ENCODE peak calls at places on chromosomes 7 and 10, in ten cellular contexts. I is lower lobe of right lung, N is osteocyte, S is AG04449, Z is psoas muscle, U is choroid plexus epithelial cell, P is cardiac fibroblast, A is coronary artery, M is chondrocyte, E is AG04450. J is an unnamed sample.

GRCh38 chr10:70847666-70848360 is 32.1 kb downstream of the SGPL1 start:
- DNase-seq in I (no peak), N (no peak), S (no peak), Z (no peak), U (no peak), P (no peak), A (no peak), M (no peak), E (no peak), J (no peak)

GRCh38 chr10:963186-963585 is 25.0 kb upstream of the GTPBP4 start:
- DNase-seq in I (no peak), N (no peak), S (no peak), Z (no peak), U (no peak), P (no peak), A (no peak), M (no peak), E (no peak), J (no peak)

GRCh38 chr7:13099197-13099795 is 411.9 kb downstream of the ARL4A start:
- DNase-seq in I (no peak), N (no peak), S (no peak), Z (no peak), U (no peak), P (no peak), A (no peak), M (no peak), E (no peak), J (no peak)

GRCh38 chr10:71228875-71229720 is 16.7 kb downstream of the UNC5B start:
- DNase-seq in I (peak), N (no peak), S (no peak), Z (no peak), U (no peak), P (no peak), A (no peak), M (peak), E (no peak), J (no peak)

GRCh38 chr10:61939575-61940301 is 38.2 kb downstream of the ARID5B start:
- DNase-seq in I (no peak), N (no peak), S (peak), Z (no peak), U (peak), P (peak), A (no peak), M (no peak), E (no peak), J (no peak)

GRCh38 chr7:130486114-130486962 is 5.5 kb upstream of the MEST start:
- DNase-seq in I (peak), N (no peak), S (no peak), Z (peak), U (peak), P (no peak), A (no peak), M (no peak), E (no peak), J (no peak)

GRCh38 chr7:90717286-90718060 is 121.4 kb downstream of the CDK14 start:
- DNase-seq in I (no peak), N (no peak), S (no peak), Z (no peak), U (peak), P (peak), A (no peak), M (no peak), E (no peak), J (no peak)

GRCh38 chr10:77738496-77739158 is 101.0 kb upstream of the KCNMA1 start:
- DNase-seq in I (no peak), N (no peak), S (no peak), Z (no peak), U (no peak), P (no peak), A (no peak), M (no peak), E (no peak), J (no peak)

GRCh38 chr7:149325248-149325647 is 63.3 kb downstream of the ZNF783 start:
- DNase-seq in I (no peak), N (no peak), S (no peak), Z (no peak), U (no peak), P (no peak), A (no peak), M (no peak), E (no peak), J (no peak)

GRCh38 chr7:135855836-135856235 is 107.2 kb upstream of the FAM180A start:
- DNase-seq in I (no peak), N (peak), S (no peak), Z (no peak), U (no peak), P (peak), A (no peak), M (no peak), E (no peak), J (no peak)

GRCh38 chr7:99679400-99680191 is at the start of gene CYP3A5:
- DNase-seq in I (no peak), N (no peak), S (no peak), Z (peak), U (no peak), P (no peak), A (no peak), M (no peak), E (no peak), J (no peak)

GRCh38 chr7:19111474-19112143 is 5.8 kb downstream of the TWIST1 start:
- DNase-seq in I (no peak), N (no peak), S (no peak), Z (no peak), U (peak), P (no peak), A (no peak), M (no peak), E (no peak), J (no peak)

GRCh38 chr7:116177009-116177408 is 33.3 kb upstream of the TES start:
- DNase-seq in I (no peak), N (no peak), S (peak), Z (no peak), U (peak), P (peak), A (no peak), M (no peak), E (peak), J (no peak)

GRCh38 chr10:70537398-70538194 is 59.0 kb downstream of the PALD1 start:
- DNase-seq in I (no peak), N (no peak), S (no peak), Z (no peak), U (no peak), P (no peak), A (no peak), M (no peak), E (no peak), J (no peak)

GRCh38 chr7:4527988-4528641 is 154.0 kb upstream of the FOXK1 start:
- DNase-seq in I (no peak), N (no peak), S (no peak), Z (no peak), U (no peak), P (no peak), A (no peak), M (no peak), E (no peak), J (no peak)

GRCh38 chr10:46028584-46029570 is 1.5 kb downstream of the NCOA4 start:
- DNase-seq in I (no peak), N (no peak), S (no peak), Z (no peak), U (peak), P (peak), A (no peak), M (no peak), E (peak), J (no peak)

GRCh38 chr7:90749774-90750173 is 153.7 kb downstream of the CDK14 start:
- DNase-seq in I (no peak), N (no peak), S (no peak), Z (no peak), U (peak), P (peak), A (no peak), M (no peak), E (no peak), J (no peak)

GRCh38 chr10:45015590-45015989 is 14.9 kb downstream of the ZNF22 start:
- DNase-seq in I (no peak), N (no peak), S (no peak), Z (no peak), U (no peak), P (no peak), A (no peak), M (no peak), E (no peak), J (no peak)

GRCh38 chr10:14478639-14479038 is 147.9 kb upstream of the FRMD4A start:
- DNase-seq in I (no peak), N (peak), S (peak), Z (peak), U (peak), P (peak), A (no peak), M (no peak), E (peak), J (no peak)

GRCh38 chr10:11437391-11438241 is 173.8 kb downstream of the USP6NL start:
- DNase-seq in I (no peak), N (peak), S (no peak), Z (no peak), U (no peak), P (no peak), A (peak), M (no peak), E (no peak), J (peak)

GRCh38 chr10:11435621-11436020 is 175.8 kb downstream of the USP6NL start:
- DNase-seq in I (no peak), N (no peak), S (no peak), Z (no peak), U (no peak), P (no peak), A (peak), M (no peak), E (no peak), J (peak)

GRCh38 chr10:11433657-11434056 is 177.8 kb downstream of the USP6NL start:
- DNase-seq in I (no peak), N (no peak), S (no peak), Z (no peak), U (no peak), P (no peak), A (no peak), M (no peak), E (no peak), J (peak)

GRCh38 chr10:11430421-11431275 is 180.8 kb downstream of the USP6NL start:
- DNase-seq in I (no peak), N (no peak), S (no peak), Z (no peak), U (no peak), P (no peak), A (no peak), M (no peak), E (no peak), J (no peak)

DNA sequence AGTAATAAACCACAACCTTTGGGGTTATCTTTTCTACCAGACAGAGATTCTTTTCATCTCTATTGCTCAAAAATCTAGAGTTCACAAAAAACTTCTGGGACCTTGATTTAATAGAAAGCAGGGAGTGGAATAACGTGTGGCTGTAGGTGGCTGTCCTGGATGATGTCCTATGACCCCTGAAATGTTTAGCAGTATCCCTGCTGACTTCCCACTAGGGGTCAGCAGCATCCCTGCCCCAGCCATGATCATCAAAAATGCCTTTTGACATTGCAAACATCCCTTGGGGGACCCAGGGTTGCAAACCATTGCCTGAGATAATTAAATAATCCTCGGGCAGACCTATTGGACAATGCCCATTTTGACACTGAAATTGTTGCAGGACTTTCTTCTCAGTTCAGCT is 177.1 kb downstream of the USP6NL start:
- DNase-seq in I (no peak), N (no peak), S (no peak), Z (no peak), U (no peak), P (no peak), A (no peak), M (no peak), E (no peak), J (no peak)
- TF ChIP-seq CTCF in I (peak), N (no peak), S (no peak), Z (no peak), U (peak), P (no peak), A (no peak), M (peak), E (peak), J (peak)

DNA sequence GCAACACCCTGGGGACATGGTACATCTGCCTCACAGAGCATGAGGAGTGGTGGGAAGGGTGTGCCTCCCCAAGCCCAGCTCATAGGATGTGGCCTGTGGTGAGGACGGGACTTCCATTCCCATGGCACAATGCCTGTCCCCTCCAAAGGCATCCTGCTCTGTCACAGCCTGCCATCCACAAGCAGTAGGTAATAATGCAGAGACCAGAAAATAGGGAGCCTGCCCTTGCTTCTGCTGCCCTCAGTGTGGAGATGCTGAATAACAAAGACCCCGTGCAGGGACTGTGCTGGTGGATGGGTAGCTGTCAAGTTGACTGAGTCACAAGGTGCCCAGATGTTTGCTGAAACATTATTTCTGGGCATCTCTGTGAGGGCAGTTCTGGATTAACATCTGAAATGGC is 199.9 kb upstream of the GRB10 start:
- DNase-seq in I (no peak), N (no peak), S (no peak), Z (no peak), U (no peak), P (no peak), A (no peak), M (no peak), E (no peak), J (no peak)
- TF ChIP-seq CTCF in I (no peak), N (peak), S (no peak), Z (no peak), U (peak), P (peak), A (no peak), M (peak), E (no peak), J (no peak)

GRCh38 chr10:8776926-8777625 is 722.6 kb downstream of the GATA3 start:
- DNase-seq in I (no peak), N (no peak), S (no peak), Z (no peak), U (no peak), P (no peak), A (no peak), M (no peak), E (no peak), J (no peak)
- TF ChIP-seq CTCF in I (no peak), N (no peak), S (no peak), Z (no peak), U (no peak), P (no peak), A (no peak), M (no peak), E (no peak), J (no peak)

GRCh38 chr10:42428534-42428933 is 209.8 kb downstream of the ZNF33B start:
- DNase-seq in I (no peak), N (no peak), S (no peak), Z (no peak), U (peak), P (peak), A (no peak), M (no peak), E (no peak), J (no peak)
- TF ChIP-seq CTCF in I (peak), N (peak), S (no peak), Z (peak), U (peak), P (peak), A (no peak), M (peak), E (peak), J (peak)

GRCh38 chr10:25766213-25766612 is 167.8 kb upstream of the MYO3A start:
- DNase-seq in I (no peak), N (no peak), S (no peak), Z (no peak), U (no peak), P (no peak), A (no peak), M (no peak), E (no peak), J (no peak)

GRCh38 chr10:25768167-25768566 is 165.9 kb upstream of the MYO3A start:
- DNase-seq in I (no peak), N (no peak), S (no peak), Z (no peak), U (no peak), P (no peak), A (no peak), M (no peak), E (no peak), J (no peak)

GRCh38 chr10:25761937-25762336 is 172.1 kb upstream of the MYO3A start:
- DNase-seq in I (no peak), N (no peak), S (no peak), Z (no peak), U (no peak), P (no peak), A (no peak), M (no peak), E (no peak), J (no peak)

GRCh38 chr10:25766687-25767221 is 167.3 kb upstream of the MYO3A start:
- DNase-seq in I (no peak), N (no peak), S (no peak), Z (no peak), U (no peak), P (no peak), A (no peak), M (no peak), E (no peak), J (no peak)
- TF ChIP-seq CTCF in I (no peak), N (no peak), S (no peak), Z (no peak), U (no peak), P (no peak), A (no peak), M (no peak), E (no peak), J (no peak)

GRCh38 chr7:10022480-10022879 is 951.2 kb upstream of the PHF14 start:
- DNase-seq in I (no peak), N (no peak), S (no peak), Z (no peak), U (no peak), P (no peak), A (no peak), M (no peak), E (no peak), J (no peak)

GRCh38 chr7:10022957-10023356 is 950.7 kb upstream of the PHF14 start:
- DNase-seq in I (no peak), N (no peak), S (no peak), Z (no peak), U (peak), P (no peak), A (no peak), M (no peak), E (no peak), J (no peak)
- TF ChIP-seq CTCF in I (peak), N (peak), S (no peak), Z (no peak), U (no peak), P (no peak), A (no peak), M (peak), E (no peak), J (peak)

DNA sequence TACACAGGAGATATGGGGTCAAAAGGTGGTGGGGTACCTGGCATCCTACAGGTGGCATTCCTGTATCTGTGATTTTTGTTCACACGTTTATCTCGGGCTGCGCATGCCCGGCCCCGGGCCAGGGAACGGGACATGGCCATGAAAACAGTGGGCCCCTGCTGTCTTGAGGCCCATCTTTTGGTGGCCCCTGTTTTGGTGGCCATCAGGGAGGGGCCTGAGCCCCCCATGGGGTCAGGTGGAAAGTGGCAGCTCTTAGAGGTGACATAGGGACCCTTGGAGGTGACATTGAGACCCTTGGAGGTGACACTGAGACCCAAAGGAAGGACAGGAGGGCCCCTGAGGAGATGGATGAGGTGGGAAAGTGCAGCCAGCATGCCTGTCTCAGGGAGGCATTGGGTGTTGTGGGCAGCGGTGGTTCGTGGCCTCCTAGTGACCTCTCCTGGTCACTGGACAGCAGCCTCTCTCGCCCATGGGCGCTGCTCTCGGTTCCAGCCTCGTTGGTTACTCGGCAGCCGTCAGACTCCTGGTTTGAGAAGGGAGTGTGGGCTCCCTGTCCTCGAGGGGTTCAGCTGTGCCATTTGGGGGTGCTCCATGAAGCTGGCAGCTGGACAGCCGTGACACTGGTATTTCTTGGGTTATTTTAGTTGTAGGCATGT is 39.9 kb downstream of the INPP5A start:
- DNase-seq in I (no peak), N (no peak), S (no peak), Z (peak), U (no peak), P (peak), A (no peak), M (peak), E (no peak), J (no peak)
- TF ChIP-seq CTCF in I (peak), N (peak), S (peak), Z (peak), U (no peak), P (no peak), A (no peak), M (peak), E (no peak), J (no peak)

DNA sequence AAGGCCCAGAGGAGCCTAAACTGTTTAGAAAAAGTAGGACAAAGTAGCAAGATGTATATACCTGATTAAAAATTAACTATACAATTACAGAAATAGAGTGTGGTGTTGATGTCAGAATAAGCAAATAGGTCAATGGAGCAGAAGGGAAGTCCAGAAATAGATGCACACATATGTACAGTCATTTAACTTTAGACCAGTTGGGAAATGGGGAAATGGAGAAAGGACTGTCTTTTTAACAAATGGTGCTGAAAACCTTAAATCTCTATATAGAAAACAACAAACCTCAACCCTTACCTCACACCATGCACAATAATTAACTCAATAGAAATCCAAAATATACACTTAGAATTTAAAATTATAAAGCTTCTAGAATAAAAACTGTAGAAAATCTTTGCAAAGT is 72.2 kb downstream of the CH25H start:
- DNase-seq in I (no peak), N (no peak), S (no peak), Z (no peak), U (no peak), P (no peak), A (no peak), M (no peak), E (no peak), J (no peak)
- TF ChIP-seq CTCF in I (no peak), N (no peak), S (no peak), Z (no peak), U (no peak), P (no peak), A (no peak), M (no peak), E (no peak), J (no peak)

GRCh38 chr7:26151650-26151952 is 397 bp upstream of the NFE2L3 start:
- DNase-seq in I (no peak), N (no peak), S (no peak), Z (no peak), U (no peak), P (no peak), A (no peak), M (no peak), E (no peak), J (no peak)

GRCh38 chr7:26153823-26154783 is 2.1 kb downstream of the NFE2L3 start:
- DNase-seq in I (no peak), N (no peak), S (no peak), Z (no peak), U (peak), P (no peak), A (no peak), M (no peak), E (no peak), J (no peak)

GRCh38 chr7:26153246-26153822 is 1.3 kb downstream of the NFE2L3 start:
- DNase-seq in I (no peak), N (no peak), S (no peak), Z (no peak), U (no peak), P (no peak), A (no peak), M (no peak), E (no peak), J (no peak)

GRCh38 chr7:26151096-26151495 is 902 bp upstream of the NFE2L3 start:
- DNase-seq in I (no peak), N (no peak), S (no peak), Z (no peak), U (no peak), P (no peak), A (no peak), M (no peak), E (no peak), J (no peak)

GRCh38 chr7:26151953-26152781 is at the start of gene NFE2L3:
- DNase-seq in I (peak), N (peak), S (no peak), Z (peak), U (peak), P (peak), A (no peak), M (no peak), E (no peak), J (peak)
- TF ChIP-seq CTCF in I (no peak), N (peak), S (no peak), Z (peak), U (no peak), P (no peak), A (no peak), M (peak), E (no peak), J (peak)